ENCODE peak calls at places on chromosomes 16 and 17, in seven cellular contexts. One of them, this sample, is unnamed.

GRCh38 chr16:6835516-6835915 is 497.1 kb upstream of the RBFOX1 start:
- DNase-seq in naive thymus-derived CD8-positive, alpha-beta T cell: no peak
- DNase-seq in activated naive CD4-positive, alpha-beta T cell: no peak
- DNase-seq in naive thymus-derived CD4-positive, alpha-beta T cell: no peak
- DNase-seq in activated effector memory CD4-positive, alpha-beta T cell treated with Interleukin-2 at 50 U/mL for 16 hours: no peak
- DNase-seq in NCI-H524 treated with DMSO at 0.1 percent for 48 hours: no peak
- DNase-seq in HL-60: no peak
- DNase-seq in this sample: no peak

GRCh38 chr16:19700319-19700781 is 17.7 kb downstream of the KNOP1 start:
- DNase-seq in naive thymus-derived CD8-positive, alpha-beta T cell: no peak
- DNase-seq in HL-60: no peak
- DNase-seq in NCI-H524 treated with DMSO at 0.1 percent for 48 hours: no peak
- DNase-seq in activated effector memory CD4-positive, alpha-beta T cell treated with Interleukin-2 at 50 U/mL for 16 hours: no peak
- DNase-seq in activated naive CD4-positive, alpha-beta T cell: no peak
- DNase-seq in naive thymus-derived CD4-positive, alpha-beta T cell: no peak
- DNase-seq in this sample: no peak

GRCh38 chr16:81558444-81559175 is 114.0 kb downstream of the CMIP start:
- DNase-seq in activated naive CD4-positive, alpha-beta T cell: no peak
- DNase-seq in naive thymus-derived CD4-positive, alpha-beta T cell: no peak
- DNase-seq in activated effector memory CD4-positive, alpha-beta T cell treated with Interleukin-2 at 50 U/mL for 16 hours: no peak
- DNase-seq in NCI-H524 treated with DMSO at 0.1 percent for 48 hours: no peak
- DNase-seq in HL-60: no peak
- DNase-seq in naive thymus-derived CD8-positive, alpha-beta T cell: no peak
- DNase-seq in this sample: no peak

GRCh38 chr16:80932725-80933124 is 74.0 kb downstream of the CMC2 start:
- DNase-seq in naive thymus-derived CD4-positive, alpha-beta T cell: no peak
- DNase-seq in activated naive CD4-positive, alpha-beta T cell: no peak
- DNase-seq in HL-60: no peak
- DNase-seq in naive thymus-derived CD8-positive, alpha-beta T cell: no peak
- DNase-seq in activated effector memory CD4-positive, alpha-beta T cell treated with Interleukin-2 at 50 U/mL for 16 hours: no peak
- DNase-seq in NCI-H524 treated with DMSO at 0.1 percent for 48 hours: no peak
- DNase-seq in this sample: no peak

GRCh38 chr16:10618710-10619209 is 38.4 kb upstream of the EMP2 start:
- DNase-seq in naive thymus-derived CD4-positive, alpha-beta T cell: no peak
- DNase-seq in naive thymus-derived CD8-positive, alpha-beta T cell: no peak
- DNase-seq in activated effector memory CD4-positive, alpha-beta T cell treated with Interleukin-2 at 50 U/mL for 16 hours: no peak
- DNase-seq in HL-60: no peak
- DNase-seq in activated naive CD4-positive, alpha-beta T cell: no peak
- DNase-seq in NCI-H524 treated with DMSO at 0.1 percent for 48 hours: no peak
- DNase-seq in this sample: no peak

GRCh38 chr16:27767081-27767480 is 217.1 kb downstream of the KATNIP start:
- DNase-seq in activated naive CD4-positive, alpha-beta T cell: no peak
- DNase-seq in HL-60: no peak
- DNase-seq in naive thymus-derived CD4-positive, alpha-beta T cell: no peak
- DNase-seq in activated effector memory CD4-positive, alpha-beta T cell treated with Interleukin-2 at 50 U/mL for 16 hours: no peak
- DNase-seq in naive thymus-derived CD8-positive, alpha-beta T cell: no peak
- DNase-seq in NCI-H524 treated with DMSO at 0.1 percent for 48 hours: no peak
- DNase-seq in this sample: no peak

GRCh38 chr17:60168654-60169053 is 18.9 kb downstream of the CA4 start:
- DNase-seq in naive thymus-derived CD8-positive, alpha-beta T cell: no peak
- DNase-seq in naive thymus-derived CD4-positive, alpha-beta T cell: no peak
- DNase-seq in activated naive CD4-positive, alpha-beta T cell: no peak
- DNase-seq in NCI-H524 treated with DMSO at 0.1 percent for 48 hours: no peak
- DNase-seq in activated effector memory CD4-positive, alpha-beta T cell treated with Interleukin-2 at 50 U/mL for 16 hours: no peak
- DNase-seq in HL-60: no peak
- DNase-seq in this sample: no peak

GRCh38 chr16:14365200-14365851 is 264.7 kb downstream of the PARN start:
- DNase-seq in naive thymus-derived CD8-positive, alpha-beta T cell: no peak
- DNase-seq in activated effector memory CD4-positive, alpha-beta T cell treated with Interleukin-2 at 50 U/mL for 16 hours: no peak
- DNase-seq in NCI-H524 treated with DMSO at 0.1 percent for 48 hours: no peak
- DNase-seq in activated naive CD4-positive, alpha-beta T cell: no peak
- DNase-seq in HL-60: no peak
- DNase-seq in naive thymus-derived CD4-positive, alpha-beta T cell: no peak
- DNase-seq in this sample: no peak

GRCh38 chr16:4892356-4893102 is 44.4 kb downstream of the PPL start:
- DNase-seq in NCI-H524 treated with DMSO at 0.1 percent for 48 hours: no peak
- DNase-seq in naive thymus-derived CD8-positive, alpha-beta T cell: no peak
- DNase-seq in HL-60: no peak
- DNase-seq in activated effector memory CD4-positive, alpha-beta T cell treated with Interleukin-2 at 50 U/mL for 16 hours: no peak
- DNase-seq in activated naive CD4-positive, alpha-beta T cell: no peak
- DNase-seq in naive thymus-derived CD4-positive, alpha-beta T cell: no peak
- DNase-seq in this sample: no peak

GRCh38 chr17:44798352-44798751 is 31.7 kb downstream of the GJC1 start:
- DNase-seq in naive thymus-derived CD4-positive, alpha-beta T cell: no peak
- DNase-seq in activated effector memory CD4-positive, alpha-beta T cell treated with Interleukin-2 at 50 U/mL for 16 hours: no peak
- DNase-seq in activated naive CD4-positive, alpha-beta T cell: no peak
- DNase-seq in HL-60: no peak
- DNase-seq in naive thymus-derived CD8-positive, alpha-beta T cell: no peak
- DNase-seq in NCI-H524 treated with DMSO at 0.1 percent for 48 hours: no peak
- DNase-seq in this sample: no peak

GRCh38 chr16:69463876-69464275 is 39.5 kb downstream of the CYB5B start:
- DNase-seq in HL-60: no peak
- DNase-seq in naive thymus-derived CD4-positive, alpha-beta T cell: no peak
- DNase-seq in activated effector memory CD4-positive, alpha-beta T cell treated with Interleukin-2 at 50 U/mL for 16 hours: no peak
- DNase-seq in activated naive CD4-positive, alpha-beta T cell: no peak
- DNase-seq in NCI-H524 treated with DMSO at 0.1 percent for 48 hours: no peak
- DNase-seq in naive thymus-derived CD8-positive, alpha-beta T cell: no peak
- DNase-seq in this sample: no peak

This sample was measured in CD4-positive, alpha-beta memory T cell.